ENCODE peak calls at places on chromosomes 6 and 20, in five cellular contexts. V, P, M, R and I are unnamed samples.

GRCh38 chr6:51015394-51015793 is 196.7 kb downstream of the TFAP2B start:
- DNase-seq in V (no peak), P (no peak), M (no peak), R (no peak), I (no peak)

GRCh38 chr20:8255945-8256632 is 124.0 kb downstream of the PLCB1 start:
- DNase-seq in V (no peak), P (no peak), M (no peak), R (no peak), I (no peak)

GRCh38 chr6:2505624-2506023 is 245.1 kb downstream of the MYLK4 start:
- DNase-seq in V (peak), P (no peak), M (no peak), R (no peak), I (no peak)

GRCh38 chr6:166512567-166512966 is 73.9 kb downstream of the RAMACL start:
- DNase-seq in V (no peak), P (no peak), M (no peak), R (no peak), I (peak)

GRCh38 chr20:16748058-16748457 is at the start of gene OTOR:
- DNase-seq in V (no peak), P (no peak), M (no peak), R (no peak), I (no peak)

GRCh38 chr6:33590531-33591198 is 10.6 kb upstream of the BAK1 start:
- DNase-seq in V (no peak), P (peak), M (no peak), R (no peak), I (no peak)

GRCh38 chr20:49561256-49561655 is 6.7 kb downstream of the PTGIS start:
- DNase-seq in V (no peak), P (no peak), M (no peak), R (no peak), I (no peak)

GRCh38 chr20:34579191-34579661 is 20.7 kb downstream of the MAP1LC3A start:
- DNase-seq in V (no peak), P (peak), M (no peak), R (no peak), I (no peak)

GRCh38 chr6:108557494-108558371 is 3.0 kb upstream of the FOXO3 start:
- DNase-seq in V (peak), P (peak), M (peak), R (no peak), I (peak)

GRCh38 chr20:45976132-45976531 is 4.1 kb upstream of the ZNF335 start:
- DNase-seq in V (no peak), P (no peak), M (no peak), R (no peak), I (no peak)

GRCh38 chr6:155313602-155314091 is 637 bp downstream of the TFB1M start:
- DNase-seq in V (no peak), P (no peak), M (no peak), R (no peak), I (peak)

GRCh38 chr6:40276176-40276575 is 311.0 kb downstream of the LRFN2 start:
- DNase-seq in V (no peak), P (no peak), M (no peak), R (no peak), I (no peak)

GRCh38 chr6:31717499-31718222 is 2.5 kb downstream of the LY6G6D start:
- DNase-seq in V (peak), P (no peak), M (no peak), R (no peak), I (no peak)

GRCh38 chr6:116447496-116448011 is 13.6 kb upstream of the CALHM6 start:
- DNase-seq in V (no peak), P (peak), M (no peak), R (peak), I (no peak)

GRCh38 chr6:22294301-22294700 is 2.5 kb downstream of the PRL start:
- DNase-seq in V (no peak), P (no peak), M (no peak), R (no peak), I (no peak)

GRCh38 chr6:143187173-143187908 is 126.7 kb downstream of the AIG1 start:
- DNase-seq in V (no peak), P (no peak), M (no peak), R (peak), I (no peak)

GRCh38 chr6:53517021-53517420 is 27.9 kb downstream of the GCLC start:
- DNase-seq in V (no peak), P (peak), M (no peak), R (no peak), I (no peak)

GRCh38 chr20:48131581-48131980 is 346.3 kb upstream of the SULF2 start:
- DNase-seq in V (no peak), P (peak), M (no peak), R (no peak), I (no peak)

GRCh38 chr20:19341348-19342053 is 129.1 kb downstream of the SLC24A3 start:
- DNase-seq in V (no peak), P (no peak), M (no peak), R (no peak), I (no peak)

GRCh38 chr20:4091332-4092135 is 76.2 kb upstream of the RNF24 start:
- DNase-seq in V (peak), P (peak), M (no peak), R (peak), I (no peak)

GRCh38 chr6:84763397-84764331 is 734 bp downstream of the TBX18 start:
- DNase-seq in V (peak), P (no peak), M (no peak), R (no peak), I (no peak)

GRCh38 chr20:16556299-16556698 is 16.9 kb downstream of the KIF16B start:
- DNase-seq in V (no peak), P (no peak), M (no peak), R (no peak), I (no peak)